ENCODE peak calls at places on chromosomes 6 and 20, in five cellular contexts. One of them, this sample, is unnamed.

GRCh38 chr6:159941286-159942113 is 27.4 kb upstream of the IGF2R start:
- DNase-seq in H1: no peak
- DNase-seq in HepG2: peak
- DNase-seq in K562: peak
- DNase-seq in SK-N-SH: peak
- DNase-seq in this sample: no peak

GRCh38 chr6:154267508-154268106 is 89.0 kb downstream of the IPCEF1 start:
- DNase-seq in H1: no peak
- DNase-seq in HepG2: no peak
- DNase-seq in K562: no peak
- DNase-seq in SK-N-SH: no peak
- DNase-seq in this sample: no peak

GRCh38 chr6:74805841-74806696 is 399.8 kb downstream of the COL12A1 start:
- DNase-seq in H1: no peak
- DNase-seq in HepG2: no peak
- DNase-seq in K562: no peak
- DNase-seq in SK-N-SH: no peak
- DNase-seq in this sample: no peak

GRCh38 chr6:166440729-166441128 is 58.0 kb upstream of the MPC1 start:
- DNase-seq in H1: no peak
- DNase-seq in HepG2: no peak
- DNase-seq in K562: no peak
- DNase-seq in SK-N-SH: no peak
- DNase-seq in this sample: no peak

GRCh38 chr6:35534396-35535170 is 21.9 kb upstream of the TULP1 start:
- DNase-seq in H1: no peak
- DNase-seq in HepG2: no peak
- DNase-seq in K562: no peak
- DNase-seq in SK-N-SH: peak
- DNase-seq in this sample: no peak

GRCh38 chr6:88785478-88785877 is 177.9 kb downstream of the RNGTT start:
- DNase-seq in H1: no peak
- DNase-seq in HepG2: no peak
- DNase-seq in K562: no peak
- DNase-seq in SK-N-SH: no peak
- DNase-seq in this sample: no peak

GRCh38 chr6:144294016-144294415 is 8.9 kb downstream of the UTRN start:
- DNase-seq in H1: no peak
- DNase-seq in HepG2: no peak
- DNase-seq in K562: no peak
- DNase-seq in SK-N-SH: no peak
- DNase-seq in this sample: no peak

GRCh38 chr6:170268216-170269129 is 22.4 kb downstream of the DLL1 start:
- DNase-seq in H1: no peak
- DNase-seq in HepG2: no peak
- DNase-seq in K562: no peak
- DNase-seq in SK-N-SH: no peak
- DNase-seq in this sample: no peak

GRCh38 chr6:157328108-157328692 is 4.9 kb upstream of the TMEM242 start:
- DNase-seq in H1: no peak
- DNase-seq in HepG2: no peak
- DNase-seq in K562: no peak
- DNase-seq in SK-N-SH: no peak
- DNase-seq in this sample: no peak

GRCh38 chr20:24199493-24199892 is 210.9 kb upstream of the GGTLC1 start:
- DNase-seq in H1: no peak
- DNase-seq in HepG2: no peak
- DNase-seq in K562: no peak
- DNase-seq in SK-N-SH: no peak
- DNase-seq in this sample: no peak

GRCh38 chr20:60071965-60072364 is 113.7 kb downstream of the CDH26 start:
- DNase-seq in H1: no peak
- DNase-seq in HepG2: no peak
- DNase-seq in K562: no peak
- DNase-seq in SK-N-SH: no peak
- DNase-seq in this sample: no peak

GRCh38 chr20:53569005-53569404 is 24.6 kb downstream of the ZNF217 start:
- DNase-seq in H1: no peak
- DNase-seq in HepG2: no peak
- DNase-seq in K562: no peak
- DNase-seq in SK-N-SH: no peak
- DNase-seq in this sample: no peak

GRCh38 chr6:122817362-122817761 is 28.3 kb downstream of the SMPDL3A start:
- DNase-seq in H1: no peak
- DNase-seq in HepG2: no peak
- DNase-seq in K562: no peak
- DNase-seq in SK-N-SH: no peak
- DNase-seq in this sample: no peak

GRCh38 chr6:129208415-129209034 is 325.6 kb downstream of the LAMA2 start:
- DNase-seq in H1: no peak
- DNase-seq in HepG2: no peak
- DNase-seq in K562: no peak
- DNase-seq in SK-N-SH: no peak
- DNase-seq in this sample: no peak

GRCh38 chr6:145836170-145836569 is 21.6 kb upstream of the FBXO30 start:
- DNase-seq in H1: no peak
- DNase-seq in HepG2: no peak
- DNase-seq in K562: no peak
- DNase-seq in SK-N-SH: no peak
- DNase-seq in this sample: no peak

GRCh38 chr20:59657459-59658046 is 53.2 kb downstream of the PHACTR3 start:
- DNase-seq in H1: no peak
- DNase-seq in HepG2: no peak
- DNase-seq in K562: no peak
- DNase-seq in SK-N-SH: no peak
- DNase-seq in this sample: no peak

GRCh38 chr20:24863356-24863755 is 85.7 kb upstream of the CST7 start:
- DNase-seq in H1: no peak
- DNase-seq in HepG2: no peak
- DNase-seq in K562: no peak
- DNase-seq in SK-N-SH: no peak
- DNase-seq in this sample: no peak

GRCh38 chr20:38805958-38806854 is 709 bp downstream of the PPP1R16B start:
- DNase-seq in H1: no peak
- DNase-seq in HepG2: no peak
- DNase-seq in K562: peak
- DNase-seq in SK-N-SH: peak
- DNase-seq in this sample: peak

GRCh38 chr6:129686941-129687627 is 22.9 kb downstream of the ARHGAP18 start:
- DNase-seq in H1: no peak
- DNase-seq in HepG2: no peak
- DNase-seq in K562: no peak
- DNase-seq in SK-N-SH: no peak
- DNase-seq in this sample: no peak

GRCh38 chr6:46954819-46955520 is 33.2 kb upstream of the ADGRF5 start:
- DNase-seq in H1: no peak
- DNase-seq in HepG2: no peak
- DNase-seq in K562: no peak
- DNase-seq in SK-N-SH: no peak
- DNase-seq in this sample: no peak

GRCh38 chr20:57705103-57705899 is 4.5 kb downstream of the PMEPA1 start:
- DNase-seq in H1: no peak
- DNase-seq in HepG2: no peak
- DNase-seq in K562: no peak
- DNase-seq in SK-N-SH: no peak
- DNase-seq in this sample: no peak

GRCh38 chr20:30484009-30484748 is 773.3 kb upstream of the DEFB115 start:
- DNase-seq in H1: no peak
- DNase-seq in HepG2: no peak
- DNase-seq in K562: no peak
- DNase-seq in SK-N-SH: peak
- DNase-seq in this sample: no peak

GRCh38 chr20:51529027-51529749 is 13.3 kb downstream of the NFATC2 start:
- DNase-seq in H1: no peak
- DNase-seq in HepG2: no peak
- DNase-seq in K562: peak
- DNase-seq in SK-N-SH: no peak
- DNase-seq in this sample: no peak

GRCh38 chr20:63473555-63474449 is 1.3 kb upstream of the KCNQ2 start:
- DNase-seq in H1: no peak
- DNase-seq in HepG2: no peak
- DNase-seq in K562: no peak
- DNase-seq in SK-N-SH: no peak
- DNase-seq in this sample: no peak

GRCh38 chr6:11230158-11231107 is 2.0 kb downstream of the NEDD9 start:
- DNase-seq in H1: no peak
- DNase-seq in HepG2: no peak
- DNase-seq in K562: no peak
- DNase-seq in SK-N-SH: no peak
- DNase-seq in this sample: no peak

GRCh38 chr6:116136933-116137340 is 11.0 kb upstream of the COL10A1 start:
- DNase-seq in H1: no peak
- DNase-seq in HepG2: no peak
- DNase-seq in K562: no peak
- DNase-seq in SK-N-SH: no peak
- DNase-seq in this sample: no peak

DNA sequence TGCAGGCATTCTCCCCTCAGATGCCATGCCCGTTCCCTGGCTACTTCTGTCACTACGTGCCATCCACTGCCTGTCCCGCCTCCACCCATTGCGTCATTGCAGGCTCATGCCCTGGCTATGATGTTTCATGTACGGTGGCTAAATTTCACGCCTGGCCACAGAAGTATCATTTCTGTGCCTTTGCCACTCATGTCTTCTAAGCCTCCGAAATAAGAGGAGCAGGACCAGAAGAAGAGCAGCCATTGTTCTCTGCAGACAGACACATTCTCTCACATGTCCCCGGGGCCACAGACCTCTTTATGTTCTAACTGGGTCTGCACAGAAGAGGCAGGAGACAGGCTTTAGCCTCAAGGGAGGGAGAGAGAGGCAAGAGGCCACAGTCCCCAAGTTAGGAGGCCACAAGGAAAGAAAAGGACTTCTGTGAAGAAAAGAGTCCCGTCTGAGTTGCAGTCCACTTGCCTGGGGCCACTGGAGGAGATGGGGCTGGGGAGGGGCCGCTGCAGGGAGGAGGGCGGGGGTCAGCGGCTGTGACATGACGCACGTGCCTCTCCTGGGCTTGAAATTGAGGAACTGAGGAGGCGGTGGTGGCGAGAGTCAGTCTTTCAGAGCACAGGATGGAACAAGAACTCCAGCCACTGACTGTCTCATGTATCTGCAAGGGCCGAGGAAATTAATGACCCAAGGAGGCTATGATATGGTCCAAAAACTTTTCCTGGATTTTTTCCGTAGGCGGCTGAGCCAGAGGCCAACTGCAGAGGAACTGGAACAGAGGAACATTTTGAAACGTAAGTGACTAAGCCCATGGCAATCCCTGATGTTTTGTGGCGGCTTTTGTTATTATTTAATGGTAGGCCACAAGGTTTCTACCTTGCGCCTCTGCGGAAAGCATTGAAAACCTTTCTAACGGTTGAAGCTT is 55.9 kb downstream of the TBC1D7 start:
- DNase-seq in H1: no peak
- DNase-seq in HepG2: no peak
- DNase-seq in K562: peak
- DNase-seq in SK-N-SH: no peak
- DNase-seq in this sample: no peak
- TF ChIP-seq TAF1 in H1: no peak
- TF ChIP-seq TAF1 in HepG2: no peak
- TF ChIP-seq TAF1 in K562: peak
- TF ChIP-seq TAF1 in SK-N-SH: no peak
- TF ChIP-seq TAF1 in this sample: peak

GRCh38 chr20:43915209-43916072 is 789 bp downstream of the TOX2 start:
- DNase-seq in H1: no peak
- DNase-seq in HepG2: no peak
- DNase-seq in K562: no peak
- DNase-seq in SK-N-SH: peak
- DNase-seq in this sample: no peak

GRCh38 chr20:43916875-43917371 is 2.3 kb downstream of the TOX2 start:
- DNase-seq in H1: no peak
- DNase-seq in HepG2: no peak
- DNase-seq in K562: no peak
- DNase-seq in SK-N-SH: no peak
- DNase-seq in this sample: no peak

GRCh38 chr20:43914697-43915208 is at the start of gene TOX2:
- DNase-seq in H1: no peak
- DNase-seq in HepG2: no peak
- DNase-seq in K562: peak
- DNase-seq in SK-N-SH: peak
- DNase-seq in this sample: peak

GRCh38 chr20:43917380-43917779 is 2.7 kb downstream of the TOX2 start:
- DNase-seq in H1: no peak
- DNase-seq in HepG2: no peak
- DNase-seq in K562: no peak
- DNase-seq in SK-N-SH: no peak
- DNase-seq in this sample: no peak

GRCh38 chr20:43916073-43916874 is 1.6 kb downstream of the TOX2 start:
- DNase-seq in H1: no peak
- DNase-seq in HepG2: no peak
- DNase-seq in K562: no peak
- DNase-seq in SK-N-SH: peak
- DNase-seq in this sample: no peak
- TF ChIP-seq TAF1 in H1: no peak
- TF ChIP-seq TAF1 in HepG2: no peak
- TF ChIP-seq TAF1 in K562: no peak
- TF ChIP-seq TAF1 in SK-N-SH: no peak
- TF ChIP-seq TAF1 in this sample: no peak

DNA sequence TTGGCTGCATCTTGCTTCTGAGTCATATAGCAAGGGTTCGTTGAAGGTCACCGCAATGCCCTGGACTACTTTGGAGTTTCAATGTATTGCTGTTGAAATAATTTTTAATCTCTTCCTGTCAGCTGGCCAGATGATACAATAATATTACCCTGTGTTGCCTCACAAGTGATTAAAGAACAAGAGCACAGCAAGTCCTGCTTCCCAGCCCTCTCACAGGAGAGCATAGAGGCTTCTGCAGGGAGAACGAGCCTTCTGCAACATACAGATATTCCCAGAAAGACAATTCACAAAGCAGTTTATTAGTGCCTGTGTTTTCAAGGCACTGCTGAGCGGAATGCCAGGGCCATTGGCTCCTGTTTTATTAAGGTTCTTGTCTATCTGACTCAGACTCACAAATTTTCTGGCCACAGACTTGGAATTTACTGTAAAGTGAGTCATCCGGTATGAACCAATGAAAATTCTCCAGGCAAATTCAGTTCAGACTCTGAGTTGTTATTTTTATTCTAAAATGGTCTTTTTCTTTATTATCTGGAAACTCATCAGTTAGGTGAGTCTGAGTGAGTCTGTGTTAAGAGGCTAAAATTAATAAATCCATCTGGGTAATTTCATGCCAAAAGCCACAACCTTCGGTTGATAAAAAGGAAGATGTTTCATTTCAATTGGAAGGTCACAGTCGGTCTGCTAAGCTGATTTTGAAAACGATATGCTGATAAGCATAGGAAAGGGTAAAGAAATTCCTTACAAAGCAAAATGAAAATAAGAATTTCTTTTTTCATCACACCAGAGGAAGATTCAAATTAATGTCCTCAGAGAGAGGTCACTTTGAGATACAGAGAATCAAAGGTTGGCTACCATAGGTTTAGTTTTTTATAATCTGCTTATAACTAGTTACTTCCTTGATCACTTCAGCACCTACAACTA is 289.4 kb upstream of the STXBP5 start:
- DNase-seq in H1: no peak
- DNase-seq in HepG2: no peak
- DNase-seq in K562: peak
- DNase-seq in SK-N-SH: peak
- DNase-seq in this sample: no peak
- TF ChIP-seq TAF1 in H1: no peak
- TF ChIP-seq TAF1 in HepG2: no peak
- TF ChIP-seq TAF1 in K562: peak
- TF ChIP-seq TAF1 in SK-N-SH: no peak
- TF ChIP-seq TAF1 in this sample: no peak

GRCh38 chr20:2851086-2851485 is 10.5 kb downstream of the VPS16 start:
- DNase-seq in H1: no peak
- DNase-seq in HepG2: no peak
- DNase-seq in K562: no peak
- DNase-seq in SK-N-SH: no peak
- DNase-seq in this sample: no peak
- TF ChIP-seq TAF1 in H1: no peak
- TF ChIP-seq TAF1 in HepG2: no peak
- TF ChIP-seq TAF1 in K562: no peak
- TF ChIP-seq TAF1 in SK-N-SH: no peak
- TF ChIP-seq TAF1 in this sample: no peak